ENCODE peak calls at places on chromosomes 7 and 10, in eight cellular contexts. Q, Z, F, U, W, N, P and G are unnamed samples.

GRCh38 chr7:121530251-121531174 is 134.4 kb upstream of the FAM3C start:
- DNase-seq in W (peak), N (no peak), F (peak), U (no peak), P (peak), Z (peak), Q (peak), G (peak)

GRCh38 chr7:152709307-152710133 is 33.6 kb upstream of the XRCC2 start:
- DNase-seq in U (no peak), Z (no peak), Q (no peak), W (peak), N (no peak), P (no peak), F (no peak), G (peak)

GRCh38 chr10:111077715-111078504 is 1.1 kb downstream of the ADRA2A start:
- DNase-seq in N (peak), P (no peak), W (peak), U (no peak), Z (peak), F (no peak), Q (peak), G (peak)

GRCh38 chr7:156036153-156036552 is 223.9 kb upstream of the SHH start:
- DNase-seq in W (no peak), N (no peak), Q (no peak), U (no peak), Z (no peak), F (no peak), P (no peak), G (no peak)

GRCh38 chr10:89346264-89346971 is 18.6 kb downstream of the IFIT3 start:
- DNase-seq in Q (no peak), F (no peak), W (peak), N (no peak), U (no peak), Z (no peak), P (no peak), G (peak)

GRCh38 chr10:112767156-112767555 is 182.9 kb upstream of the TCF7L2 start:
- DNase-seq in N (no peak), F (no peak), Q (no peak), U (no peak), P (no peak), W (no peak), Z (no peak), G (no peak)

GRCh38 chr7:103446046-103446520 is at the start of gene SLC26A5:
- DNase-seq in F (no peak), P (no peak), Z (no peak), W (no peak), Q (peak), N (no peak), U (no peak), G (peak)

GRCh38 chr10:23702977-23703414 is 264.1 kb downstream of the OTUD1 start:
- DNase-seq in U (no peak), N (peak), Q (peak), Z (peak), F (peak), W (peak), P (peak), G (peak)

GRCh38 chr10:43221419-43222293 is 45.2 kb downstream of the RASGEF1A start:
- DNase-seq in Q (peak), W (no peak), F (no peak), Z (peak), N (peak), U (peak), P (no peak), G (no peak)

GRCh38 chr10:133210398-133211140 is 19.4 kb upstream of the UTF1 start:
- DNase-seq in P (no peak), N (no peak), Z (no peak), U (no peak), F (no peak), Q (no peak), W (no peak), G (no peak)

GRCh38 chr10:133353202-133353959 is 4.4 kb downstream of the FUOM start:
- DNase-seq in U (no peak), N (no peak), Z (no peak), W (no peak), P (no peak), Q (no peak), F (no peak), G (no peak)

GRCh38 chr7:152615052-152615741 is 60.7 kb downstream of the XRCC2 start:
- DNase-seq in F (no peak), U (no peak), W (no peak), N (no peak), Z (no peak), Q (no peak), P (no peak), G (peak)

GRCh38 chr7:40843338-40844026 is 708.7 kb downstream of the SUGCT start:
- DNase-seq in P (no peak), F (peak), W (peak), U (no peak), Z (no peak), Q (no peak), N (no peak), G (no peak)
- TF ChIP-seq CTCF in P (no peak), F (no peak), W (no peak), U (no peak), Z (no peak), Q (no peak), N (no peak), G (no peak)

DNA sequence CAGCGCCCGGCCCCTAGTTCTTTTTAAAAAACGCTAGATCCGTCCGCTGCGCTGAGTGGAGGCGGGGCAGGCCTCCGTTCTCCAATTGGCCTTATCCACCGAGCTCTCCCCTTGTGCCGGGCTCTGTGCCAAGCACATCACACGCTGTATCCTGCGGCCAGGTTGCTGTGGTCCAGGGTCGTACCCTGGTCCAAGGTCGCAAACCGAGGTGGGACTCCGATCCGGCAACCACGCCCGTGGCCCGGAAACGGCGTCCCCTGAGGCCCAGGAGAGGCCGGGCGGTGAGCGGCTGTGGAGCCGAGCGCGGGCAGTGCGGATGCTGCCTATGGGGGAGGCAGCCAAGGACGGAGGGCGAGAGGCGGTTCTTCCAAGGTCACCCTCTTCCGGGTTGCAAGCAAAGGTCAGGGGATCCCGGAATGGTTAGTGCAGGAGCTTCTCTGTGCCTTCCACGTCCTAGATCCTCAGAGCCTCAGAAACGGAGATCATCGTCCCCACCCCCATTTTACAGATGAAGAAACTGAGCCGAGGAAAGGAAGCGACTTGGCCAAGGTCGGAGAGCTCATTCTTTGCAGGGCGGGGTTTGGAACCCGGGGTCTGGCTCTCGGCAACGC is 72.4 kb upstream of the LRRC4 start:
- DNase-seq in Z (peak), P (no peak), F (no peak), U (no peak), W (peak), N (peak), Q (no peak), G (no peak)
- H3K4me3 ChIP-seq in Z (peak), P (peak), F (peak), U (peak), W (peak), N (peak), Q (peak), G (peak)

DNA sequence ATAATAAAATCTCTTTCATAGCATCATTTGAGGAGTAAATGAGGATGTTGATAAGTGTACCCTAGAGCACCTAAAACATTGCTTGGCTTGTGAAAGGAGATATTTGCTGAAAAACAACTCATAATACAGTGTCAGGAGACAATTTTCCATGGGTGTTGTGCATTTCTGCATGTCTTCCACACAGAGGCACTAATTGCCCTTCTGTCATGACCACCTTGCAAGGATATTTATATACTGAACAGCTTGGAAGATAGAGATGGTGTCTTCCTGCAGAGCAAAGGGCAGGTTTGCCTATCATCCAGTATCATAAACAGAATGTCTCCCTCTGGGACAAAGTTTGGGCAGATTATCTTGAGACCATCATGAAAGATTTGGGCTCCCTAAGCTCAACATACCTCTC is 495.2 kb upstream of the LRRN3 start:
- DNase-seq in N (no peak), W (no peak), F (no peak), P (no peak), U (no peak), Z (no peak), Q (no peak), G (no peak)
- TF ChIP-seq CTCF in N (peak), W (no peak), F (no peak), P (no peak), U (no peak), Z (no peak), Q (no peak), G (no peak)

GRCh38 chr7:106071999-106072714 is 40.0 kb downstream of the SYPL1 start:
- DNase-seq in F (no peak), U (no peak), P (no peak), Q (peak), Z (no peak), N (no peak), W (no peak), G (no peak)
- H3K4me3 ChIP-seq in F (no peak), U (no peak), P (no peak), Q (no peak), Z (no peak), N (no peak), W (no peak), G (no peak)

GRCh38 chr10:53315709-53316108 is 543.1 kb upstream of the MBL2 start:
- DNase-seq in Q (no peak), W (peak), P (no peak), N (no peak), U (no peak), Z (no peak), F (peak), G (peak)
- TF ChIP-seq CTCF in Q (no peak), W (no peak), P (no peak), N (no peak), U (no peak), Z (no peak), F (no peak), G (no peak)

DNA sequence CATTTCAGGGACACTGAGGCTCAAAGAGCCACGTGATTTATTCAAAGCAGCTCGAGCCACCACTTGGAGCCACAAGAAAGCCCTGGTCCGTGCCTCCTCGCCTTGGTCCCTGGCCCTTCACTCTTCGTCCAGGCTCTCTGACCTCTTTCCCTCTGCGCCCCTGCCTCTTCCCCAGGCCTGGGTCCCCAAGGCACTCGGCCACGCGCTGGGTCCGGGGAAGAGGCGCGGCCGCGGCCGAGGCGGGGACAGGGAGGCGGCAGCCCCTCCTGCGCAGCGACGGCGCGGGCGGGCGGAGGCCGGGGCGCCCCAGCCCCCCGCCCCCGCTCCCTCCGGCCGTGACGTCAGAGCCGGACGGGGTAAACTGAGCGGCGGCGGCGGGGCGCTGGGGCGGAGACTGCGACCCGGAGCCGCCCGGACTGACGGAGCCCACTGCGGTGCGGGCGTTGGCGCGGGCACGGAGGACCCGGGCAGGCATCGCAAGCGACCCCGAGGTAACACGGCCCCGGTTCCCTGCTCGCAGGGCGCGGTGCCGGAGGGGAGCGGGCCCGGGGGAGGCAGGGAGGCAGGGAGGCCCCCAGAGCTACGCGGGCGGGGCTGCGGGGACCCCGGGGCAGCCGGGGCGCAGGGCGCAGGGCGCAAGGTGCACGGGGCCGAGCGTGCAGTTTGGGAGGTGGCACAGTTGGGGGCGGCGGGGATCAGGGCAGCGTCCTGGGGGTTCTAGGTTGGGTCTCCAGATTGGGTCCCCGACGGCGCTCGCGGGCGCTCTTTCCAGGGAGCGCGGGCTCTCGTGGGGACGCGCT is at the start of gene SLC18A2:
- DNase-seq in F (no peak), N (no peak), U (peak), Q (no peak), W (no peak), P (no peak), Z (no peak), G (no peak)
- H3K4me3 ChIP-seq in F (no peak), N (peak), U (no peak), Q (peak), W (no peak), P (peak), Z (no peak), G (no peak)

GRCh38 chr7:1848911-1849311 is 178.8 kb downstream of the ELFN1 start:
- DNase-seq in U (peak), F (no peak), Q (no peak), P (no peak), N (peak), Z (peak), W (no peak), G (peak)

GRCh38 chr7:1850111-1850975 is 180.3 kb downstream of the ELFN1 start:
- DNase-seq in P (no peak), N (no peak), Z (peak), W (no peak), U (peak), F (no peak), Q (no peak), G (no peak)

GRCh38 chr7:1848013-1848640 is 178.1 kb downstream of the ELFN1 start:
- DNase-seq in W (no peak), F (no peak), U (peak), Z (peak), P (no peak), Q (no peak), N (peak), G (peak)

GRCh38 chr7:1850976-1851571 is 181.0 kb downstream of the ELFN1 start:
- DNase-seq in U (peak), N (no peak), W (no peak), P (no peak), Q (no peak), F (no peak), Z (peak), G (peak)

DNA sequence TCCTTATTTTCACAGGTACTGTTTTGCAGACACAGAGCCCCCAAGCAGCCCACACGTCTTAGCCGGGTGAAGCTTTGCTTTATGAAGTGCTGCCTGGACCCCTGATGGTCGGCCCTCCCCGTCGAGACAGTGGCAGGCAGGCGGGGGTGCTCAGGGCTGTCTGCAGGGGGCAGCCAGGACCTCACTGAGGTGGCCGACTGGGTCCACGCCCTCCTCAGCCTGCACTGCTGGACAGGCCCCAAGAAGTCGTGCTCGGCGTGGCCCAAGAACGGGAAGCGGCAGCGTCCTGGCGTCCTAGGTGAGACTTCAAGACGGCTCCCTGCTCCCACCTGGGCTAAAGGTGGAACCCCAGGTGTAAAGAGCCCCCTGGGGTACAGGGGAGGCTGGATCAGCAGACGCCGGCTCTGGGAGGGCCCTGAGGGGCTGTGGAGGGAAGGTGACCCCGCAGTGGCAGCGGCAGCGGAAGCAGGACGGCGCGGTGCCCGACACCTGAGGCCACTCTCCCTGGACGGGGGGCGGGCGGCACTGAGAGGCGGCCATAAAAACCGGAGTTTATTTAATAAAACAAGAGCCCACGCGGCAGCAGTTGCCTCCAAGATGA is 179.4 kb downstream of the ELFN1 start:
- DNase-seq in P (no peak), U (peak), N (no peak), F (no peak), W (no peak), Q (no peak), Z (peak), G (peak)
- TF ChIP-seq CTCF in P (no peak), U (no peak), N (no peak), F (no peak), W (no peak), Q (no peak), Z (no peak), G (no peak)

GRCh38 chr7:106566672-106567071 is 94.3 kb downstream of the CCDC71L start:
- DNase-seq in P (no peak), Z (no peak), N (no peak), W (no peak), F (no peak), U (no peak), Q (no peak), G (peak)
- H3K4me3 ChIP-seq in P (no peak), Z (no peak), N (no peak), W (no peak), F (no peak), U (no peak), Q (no peak), G (no peak)

DNA sequence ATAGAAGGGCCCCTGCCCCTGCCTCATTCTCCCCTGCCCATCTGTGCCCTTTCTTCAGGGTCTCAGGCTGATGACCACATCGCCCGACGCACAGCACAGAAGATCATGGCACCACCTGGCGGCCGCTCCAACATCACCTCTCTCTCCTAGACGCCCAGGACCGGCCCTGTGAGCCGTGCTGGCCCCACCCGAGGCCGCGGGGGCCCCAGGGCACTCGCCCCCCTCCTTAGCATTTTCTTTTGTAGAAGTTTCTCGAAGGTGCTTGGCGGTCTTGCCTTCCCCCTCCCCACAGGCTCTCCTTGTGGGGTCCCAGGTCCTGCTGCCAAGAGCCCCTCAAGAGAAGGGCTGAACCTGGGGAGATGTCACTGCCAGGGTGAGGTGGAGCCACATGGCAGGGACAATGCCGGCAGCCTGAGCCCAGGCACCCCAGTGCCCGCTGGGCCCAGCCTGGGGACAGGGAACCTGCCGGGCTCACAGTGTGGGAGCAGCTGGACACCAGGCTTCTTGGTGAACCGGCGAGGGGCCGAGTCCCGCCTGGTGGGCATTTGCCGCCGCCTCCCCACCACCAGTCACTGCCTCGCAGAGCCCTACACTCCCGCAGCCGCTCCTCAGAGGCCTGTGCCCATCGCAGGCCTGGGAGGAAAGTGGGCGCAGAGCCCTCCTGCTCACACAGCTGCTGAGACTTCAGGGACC is 18.2 kb downstream of the DPYSL4 start:
- DNase-seq in Z (no peak), N (no peak), U (no peak), F (no peak), W (no peak), Q (no peak), P (no peak), G (no peak)
- TF ChIP-seq CTCF in Z (no peak), N (no peak), U (no peak), F (no peak), W (no peak), Q (no peak), P (no peak), G (no peak)